ENCODE peak calls at places on chromosomes 6 and 20, in nine cellular contexts. O is fibroblast of lung, F is hepatocyte, S is H9, L is tibial artery, H is left ventricle myocardium inferior, N is sigmoid colon, B is psoas muscle, Q is right lobe of liver. Y is an unnamed sample. For H3K4me1, the result is how much of the 10 kb centered on the place peaks cover.

GRCh38 chr6:151058021-151058733 is 181.6 kb upstream of the AKAP12 start:
- DNase-seq in N (no peak), S (no peak), O (no peak), Q (no peak), H (peak), B (no peak), L (no peak), F (no peak), Y (no peak)

GRCh38 chr6:2857580-2858337 is 16.1 kb upstream of the SERPINB1 start:
- DNase-seq in H (peak), S (no peak), O (peak), N (no peak), F (peak), L (no peak), Q (peak), B (no peak), Y (no peak)

GRCh38 chr6:27650620-27651370 is 177.9 kb upstream of the ZNF184 start:
- DNase-seq in B (no peak), H (no peak), L (no peak), S (peak), O (peak), N (no peak), F (peak), Q (no peak), Y (no peak)

GRCh38 chr20:50624351-50625016 is 66.9 kb downstream of the RIPOR3 start:
- DNase-seq in L (no peak), O (no peak), F (no peak), H (no peak), Q (peak), S (no peak), N (no peak), B (no peak), Y (peak)

GRCh38 chr20:10328897-10329255 is 105.1 kb downstream of the MKKS start:
- DNase-seq in B (no peak), Q (no peak), F (no peak), S (no peak), N (no peak), O (no peak), L (no peak), H (no peak), Y (no peak)

GRCh38 chr6:109486068-109486467 is 3.0 kb upstream of the ZBTB24 start:
- DNase-seq in L (no peak), H (no peak), B (no peak), Q (no peak), F (peak), N (no peak), O (no peak), S (no peak), Y (no peak)

GRCh38 chr6:89050155-89050554 is 30.4 kb upstream of the PNRC1 start:
- DNase-seq in N (peak), O (peak), L (peak), F (peak), Q (no peak), B (peak), H (peak), S (no peak), Y (no peak)

GRCh38 chr6:8535505-8535904 is 100.2 kb upstream of the SLC35B3 start:
- DNase-seq in H (no peak), F (no peak), Q (no peak), L (no peak), S (no peak), B (no peak), N (no peak), O (no peak), Y (no peak)

GRCh38 chr6:90179190-90180169 is 117.2 kb downstream of the BACH2 start:
- DNase-seq in B (no peak), L (no peak), S (no peak), Q (no peak), F (no peak), N (no peak), H (no peak), O (no peak), Y (no peak)

GRCh38 chr6:81937296-81937937 is 184.9 kb upstream of the TENT5A start:
- DNase-seq in O (peak), L (no peak), H (no peak), F (peak), Q (no peak), S (no peak), N (no peak), B (no peak), Y (no peak)

GRCh38 chr6:32940656-32941411 is at the start of gene HLA-DMB:
- DNase-seq in Q (no peak), S (peak), O (peak), B (no peak), L (peak), N (no peak), H (no peak), F (peak), Y (peak)

GRCh38 chr6:4010682-4011081 is 68.3 kb downstream of the FAM217A start:
- DNase-seq in N (no peak), B (no peak), S (no peak), F (no peak), O (no peak), Q (no peak), H (no peak), L (no peak), Y (no peak)

GRCh38 chr6:36666726-36667591 is 11.6 kb upstream of the CDKN1A start:
- DNase-seq in H (peak), N (peak), Q (peak), F (peak), O (peak), S (peak), B (peak), L (peak), Y (peak)

GRCh38 chr20:11403711-11404110 is 514.0 kb upstream of the BTBD3 start:
- DNase-seq in F (no peak), N (no peak), B (no peak), Q (no peak), H (no peak), O (no peak), S (no peak), L (no peak), Y (no peak)

GRCh38 chr6:7914991-7915789 is 4.6 kb upstream of the TXNDC5 start:
- DNase-seq in O (peak), B (peak), F (no peak), L (peak), S (no peak), Q (no peak), N (peak), H (peak), Y (no peak)

GRCh38 chr20:62243906-62244515 is 5.7 kb downstream of the OSBPL2 start:
- DNase-seq in O (no peak), Q (no peak), L (no peak), S (no peak), B (no peak), N (no peak), F (no peak), H (no peak), Y (no peak)

GRCh38 chr6:15755555-15755954 is 92.7 kb upstream of the DTNBP1 start:
- DNase-seq in L (no peak), Q (no peak), H (no peak), N (no peak), B (no peak), S (no peak), O (peak), F (no peak), Y (no peak)

GRCh38 chr6:50785921-50786320 is 32.8 kb upstream of the TFAP2B start:
- DNase-seq in L (no peak), Q (no peak), S (no peak), F (no peak), O (no peak), H (no peak), N (no peak), B (no peak), Y (no peak)

DNA sequence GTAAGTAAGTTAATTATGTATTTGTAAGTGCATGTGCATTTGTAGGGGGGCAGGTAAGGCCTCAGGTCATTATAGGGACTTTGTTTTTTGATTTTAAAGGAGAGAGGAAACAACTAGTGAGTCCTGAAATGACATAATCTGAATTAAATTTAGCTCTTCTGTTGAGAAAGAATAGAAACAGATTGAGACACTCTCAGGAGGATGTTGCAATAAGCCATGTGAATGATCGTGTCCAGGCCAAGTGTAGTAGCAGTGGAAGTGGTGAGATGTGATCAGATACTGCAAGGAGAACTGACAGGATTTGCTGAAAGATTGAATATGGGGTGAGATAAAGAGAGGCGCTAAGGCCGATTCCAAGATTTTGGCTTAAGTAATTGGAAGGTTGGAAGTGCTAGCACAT is 2.6 kb upstream of the CENPW start:
- DNase-seq in S (no peak), O (peak), Q (no peak), H (no peak), F (peak), B (no peak), N (peak), L (peak), Y (no peak)
- TF ChIP-seq CTCF in S (no peak), O (no peak), Q (no peak), H (no peak), F (no peak), B (no peak), N (no peak), L (no peak), Y (no peak)

GRCh38 chr6:12415980-12416598 is 125.9 kb downstream of the EDN1 start:
- DNase-seq in Q (no peak), O (no peak), S (no peak), N (no peak), L (no peak), B (no peak), H (no peak), F (no peak), Y (no peak)

GRCh38 chr6:12414096-12414675 is 124.0 kb downstream of the EDN1 start:
- DNase-seq in L (no peak), N (no peak), O (no peak), H (no peak), S (no peak), B (no peak), F (no peak), Q (no peak), Y (no peak)

GRCh38 chr6:12418946-12419345 is 128.8 kb downstream of the EDN1 start:
- DNase-seq in F (no peak), B (no peak), H (no peak), S (no peak), O (no peak), L (no peak), N (no peak), Q (no peak), Y (no peak)

GRCh38 chr6:12419626-12420272 is 129.6 kb downstream of the EDN1 start:
- DNase-seq in O (no peak), L (no peak), B (no peak), Q (no peak), N (no peak), H (no peak), F (no peak), S (no peak), Y (no peak)

GRCh38 chr6:12417191-12417590 is 127.0 kb downstream of the EDN1 start:
- DNase-seq in N (no peak), L (no peak), Q (no peak), S (no peak), B (no peak), F (no peak), O (no peak), H (no peak), Y (no peak)
- H3K4me1 ChIP-seq in N (under half), L (under half), Q (under half), S (under half), B (under half), F (under half), O (under half), H (under half), Y (under half)

DNA sequence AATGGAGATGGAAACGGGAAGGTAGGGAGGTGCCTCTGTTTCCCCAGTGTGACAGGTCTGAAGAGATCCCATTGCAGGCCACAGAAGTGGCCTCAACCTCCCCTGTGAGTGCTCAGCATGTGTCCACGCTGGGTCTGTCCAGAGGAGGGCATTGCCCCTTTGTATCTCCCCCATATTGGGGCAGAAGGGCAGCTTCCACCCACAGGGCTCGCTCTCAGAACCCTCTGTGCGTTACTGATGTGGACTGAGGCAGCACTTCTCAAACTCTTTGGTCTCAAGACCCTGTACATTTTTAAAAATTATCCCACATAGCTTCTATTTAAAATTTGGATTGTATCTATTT is 22.0 kb downstream of the ARFGEF3 start:
- DNase-seq in H (no peak), O (no peak), L (no peak), N (no peak), B (no peak), Q (no peak), S (no peak), F (no peak), Y (no peak)
- H3K27ac ChIP-seq in H (no peak), O (no peak), L (no peak), N (no peak), B (no peak), Q (no peak), S (peak), F (no peak), Y (no peak)

GRCh38 chr6:152356659-152357058 is 280.5 kb downstream of the SYNE1 start:
- DNase-seq in L (no peak), Q (no peak), O (peak), B (no peak), N (no peak), F (peak), H (no peak), S (no peak), Y (no peak)
- TF ChIP-seq CTCF in L (peak), Q (peak), O (peak), B (peak), N (no peak), F (peak), H (peak), S (peak), Y (peak)

GRCh38 chr6:149354009-149354408 is 36.5 kb downstream of the TAB2 start:
- DNase-seq in O (no peak), B (no peak), N (no peak), Q (no peak), H (no peak), F (no peak), L (no peak), S (no peak), Y (no peak)
- H3K4me1 ChIP-seq in O (under half), B (under half), N (under half), Q (under half), H (under half), F (under half), L (under half), S (under half), Y (under half)

GRCh38 chr6:52394251-52394666 is 25.9 kb upstream of the EFHC1 start:
- DNase-seq in L (no peak), Q (no peak), N (no peak), O (no peak), B (no peak), S (no peak), F (no peak), H (no peak), Y (no peak)

GRCh38 chr6:52390361-52390727 is 28.4 kb downstream of the PAQR8 start:
- DNase-seq in B (no peak), F (peak), Q (no peak), O (peak), H (no peak), L (no peak), N (no peak), S (no peak), Y (no peak)

GRCh38 chr6:52392944-52393343 is 27.2 kb upstream of the EFHC1 start:
- DNase-seq in O (peak), Q (no peak), N (no peak), L (no peak), H (no peak), S (no peak), F (no peak), B (no peak), Y (no peak)

GRCh38 chr6:52391599-52391998 is 28.5 kb upstream of the EFHC1 start:
- DNase-seq in O (no peak), L (no peak), Q (no peak), H (no peak), S (no peak), N (no peak), B (no peak), F (no peak), Y (no peak)

DNA sequence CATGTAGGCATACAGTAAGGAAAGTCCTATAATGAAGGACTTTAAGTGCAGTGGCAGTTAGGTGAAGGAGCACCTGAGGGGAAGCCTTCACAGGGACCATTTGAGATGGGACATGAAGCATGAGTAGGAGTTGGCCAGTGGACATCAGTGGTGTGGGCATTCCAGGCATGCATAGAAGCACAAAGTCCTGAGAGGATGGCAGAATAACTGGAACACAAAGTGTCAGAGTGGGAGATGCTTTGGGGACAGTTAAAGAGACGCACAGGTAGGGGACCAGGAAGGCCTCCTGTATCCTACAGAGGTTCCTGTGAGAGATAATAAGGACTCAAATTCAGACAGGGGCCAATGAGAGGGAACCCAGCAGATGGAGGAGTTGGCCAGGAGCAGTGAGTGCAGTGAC is 26.4 kb upstream of the EFHC1 start:
- DNase-seq in N (no peak), B (no peak), S (no peak), O (no peak), L (no peak), F (no peak), H (no peak), Q (no peak), Y (no peak)
- H3K27ac ChIP-seq in N (no peak), B (no peak), S (no peak), O (no peak), L (no peak), F (no peak), H (no peak), Q (no peak), Y (no peak)

GRCh38 chr6:167345960-167346359 is 21.1 kb downstream of the TTLL2 start:
- DNase-seq in Q (no peak), F (no peak), O (no peak), N (no peak), L (no peak), S (no peak), H (no peak), B (no peak), Y (no peak)

GRCh38 chr6:167351656-167352354 is 26.9 kb downstream of the TTLL2 start:
- DNase-seq in O (no peak), Q (no peak), S (no peak), N (no peak), L (no peak), F (no peak), B (no peak), H (no peak), Y (no peak)

GRCh38 chr6:167349816-167350215 is 24.9 kb downstream of the TTLL2 start:
- DNase-seq in B (no peak), Q (no peak), H (no peak), S (no peak), F (no peak), O (no peak), N (no peak), L (no peak), Y (no peak)

GRCh38 chr6:167350322-167350721 is 25.4 kb downstream of the TTLL2 start:
- DNase-seq in N (no peak), L (no peak), S (no peak), B (no peak), F (no peak), Q (no peak), H (peak), O (no peak), Y (no peak)

DNA sequence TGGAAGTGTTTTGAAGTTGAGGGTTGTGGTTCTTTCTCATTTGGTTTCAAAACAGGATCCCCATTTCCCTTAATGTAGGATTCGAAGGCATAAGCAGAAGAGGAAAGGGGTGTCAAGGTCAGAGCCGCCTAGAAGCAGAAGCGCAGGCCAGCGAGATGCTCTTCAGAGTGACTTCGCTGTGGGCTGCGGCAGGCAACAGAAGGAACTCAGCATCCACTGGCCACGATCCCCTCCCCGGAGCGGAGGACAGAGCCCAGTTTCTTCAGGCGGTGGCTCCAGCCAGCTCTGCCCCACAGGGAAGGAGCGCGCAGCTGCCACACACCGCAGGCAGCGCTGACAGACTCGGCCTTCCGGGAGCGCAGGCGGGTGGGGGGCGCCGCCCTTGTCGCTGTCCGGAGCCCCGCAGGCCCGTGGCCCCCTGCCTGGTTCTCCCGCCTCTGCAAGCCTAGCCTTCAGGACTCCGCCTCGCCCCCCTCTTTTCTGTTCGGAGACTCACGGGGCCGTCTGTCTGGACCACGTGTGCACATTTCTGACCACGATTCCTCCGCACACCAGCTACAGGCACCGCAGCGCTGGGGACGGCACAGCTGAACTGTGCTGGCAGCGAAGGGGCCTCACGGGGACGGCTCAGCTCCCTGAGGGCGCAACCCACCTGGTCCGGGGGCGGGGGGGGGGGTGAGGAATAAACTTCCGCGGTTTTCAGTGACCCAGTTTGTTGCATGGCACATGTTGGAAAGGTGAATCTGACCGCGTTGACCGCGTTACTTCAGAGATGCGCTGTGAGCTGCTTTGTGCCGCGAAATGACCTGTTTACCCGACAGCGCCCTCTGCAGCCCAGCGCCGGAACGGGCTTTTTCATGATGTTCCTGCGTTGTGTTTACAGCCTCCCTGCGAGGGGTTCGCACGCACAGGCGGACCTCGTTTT is 26.1 kb downstream of the TTLL2 start:
- DNase-seq in B (peak), O (peak), H (peak), S (peak), Q (peak), F (peak), N (peak), L (peak), Y (peak)
- TF ChIP-seq CTCF in B (peak), O (peak), H (peak), S (peak), Q (peak), F (peak), N (peak), L (peak), Y (peak)

GRCh38 chr20:57474816-57475215 is 50.1 kb downstream of the CTCFL start:
- DNase-seq in H (no peak), N (peak), B (no peak), S (no peak), L (peak), F (no peak), O (no peak), Q (peak), Y (peak)
- H3K4me1 ChIP-seq in H (under half), N (under half), B (under half), S (under half), L (under half), F (under half), O (under half), Q (under half), Y (under half)

GRCh38 chr20:24977336-24977735 is 15.2 kb downstream of the APMAP start:
- DNase-seq in F (no peak), H (no peak), B (no peak), L (no peak), N (peak), Q (no peak), O (no peak), S (no peak), Y (no peak)

GRCh38 chr20:24978493-24978892 is 14.1 kb downstream of the APMAP start:
- DNase-seq in H (no peak), N (peak), O (no peak), S (peak), B (no peak), L (no peak), F (no peak), Q (no peak), Y (no peak)

GRCh38 chr20:24977797-24978196 is 14.8 kb downstream of the APMAP start:
- DNase-seq in H (no peak), S (no peak), N (peak), L (no peak), Q (peak), B (no peak), O (no peak), F (no peak), Y (no peak)

GRCh38 chr20:24980321-24981053 is 12.1 kb downstream of the APMAP start:
- DNase-seq in F (no peak), Q (no peak), O (no peak), B (no peak), H (no peak), N (peak), L (no peak), S (peak), Y (peak)

GRCh38 chr20:24979036-24979960 is 13.3 kb downstream of the APMAP start:
- DNase-seq in Q (no peak), S (peak), H (no peak), N (peak), L (no peak), B (no peak), O (no peak), F (no peak), Y (peak)
- H3K27ac ChIP-seq in Q (peak), S (no peak), H (no peak), N (no peak), L (no peak), B (no peak), O (no peak), F (no peak), Y (no peak)

Y was measured in upper lobe of right lung.